ENCODE peak calls at places on chromosomes 3 and 15, in five cellular contexts. F is IMR-90, A is endothelial cell of umbilical vein, S is breast epithelium, Q is endodermal cell. D is an unnamed sample.

GRCh38 chr3:70071138-70071537 is 71.6 kb downstream of the SAMMSON start:
- DNase-seq in F (no peak), A (no peak), S (no peak), Q (no peak), D (no peak)

GRCh38 chr15:83284563-83285283 is at the start of gene BNC1:
- DNase-seq in F (no peak), A (peak; percentile 25), S (no peak), Q (peak; percentile 75), D (no peak)

GRCh38 chr3:141789281-141789680 is 26.1 kb downstream of the GRK7 start:
- DNase-seq in F (no peak), A (no peak), S (no peak), Q (peak; percentile 58), D (no peak)

GRCh38 chr3:123301331-123302184 is 99.8 kb downstream of the SEC22A start:
- DNase-seq in F (no peak), A (no peak), S (no peak), Q (no peak), D (no peak)

GRCh38 chr3:188776447-188776846 is 395.3 kb upstream of the TPRG1 start:
- DNase-seq in F (peak; percentile 21), A (peak; percentile 74), S (no peak), Q (no peak), D (no peak)

GRCh38 chr3:52228751-52229291 is 3.4 kb upstream of the TLR9 start:
- DNase-seq in F (no peak), A (no peak), S (no peak), Q (no peak), D (no peak)

GRCh38 chr3:48047841-48048456 is 31.7 kb upstream of the MAP4 start:
- DNase-seq in F (peak; percentile 72), A (no peak), S (no peak), Q (no peak), D (no peak)

GRCh38 chr3:10926441-10926830 is 66.1 kb upstream of the SLC6A1 start:
- DNase-seq in F (no peak), A (no peak), S (no peak), Q (no peak), D (no peak)

GRCh38 chr3:113287111-113287817 is 75.9 kb downstream of the BOC start:
- DNase-seq in F (peak; percentile 92), A (peak; percentile 46), S (no peak), Q (no peak), D (no peak)

GRCh38 chr3:107637416-107638182 is 114.8 kb downstream of the BBX start:
- DNase-seq in F (no peak), A (no peak), S (no peak), Q (no peak), D (no peak)

GRCh38 chr3:42032693-42033349 is 58.3 kb upstream of the TRAK1 start:
- DNase-seq in F (peak; percentile 98), A (peak; percentile 66), S (peak; percentile 78), Q (no peak), D (peak; percentile 90)

GRCh38 chr3:48215466-48215865 is 7.8 kb upstream of the CAMP start:
- DNase-seq in F (peak; percentile 20), A (no peak), S (no peak), Q (no peak), D (peak; percentile 49)

GRCh38 chr3:179196098-179196497 is 47.9 kb downstream of the PIK3CA start:
- DNase-seq in F (peak; percentile 89), A (peak; percentile 78), S (no peak), Q (no peak), D (no peak)

GRCh38 chr15:50828610-50829206 is 63.2 kb upstream of the SPPL2A start:
- DNase-seq in F (peak; percentile 86), A (no peak), S (no peak), Q (peak; percentile 53), D (no peak)

GRCh38 chr15:75224281-75224680 is 22.6 kb downstream of the C15orf39 start:
- DNase-seq in F (no peak), A (no peak), S (no peak), Q (no peak), D (no peak)

GRCh38 chr3:132255041-132255745 is 62.0 kb upstream of the ACP3 start:
- DNase-seq in F (peak; percentile 90), A (no peak), S (no peak), Q (no peak), D (no peak)

GRCh38 chr3:77906102-77906709 is 866.3 kb downstream of the ROBO2 start:
- DNase-seq in F (no peak), A (peak; percentile 49), S (no peak), Q (no peak), D (no peak)

GRCh38 chr15:78035319-78035718 is 42.2 kb downstream of the TBC1D2B start:
- DNase-seq in F (no peak), A (peak; percentile 92), S (no peak), Q (no peak), D (peak; percentile 48)

GRCh38 chr3:23004971-23005370 is 198.2 kb upstream of the UBE2E2 start:
- DNase-seq in F (peak; percentile 89), A (no peak), S (no peak), Q (no peak), D (no peak)

GRCh38 chr15:70569718-70570231 is 193.6 kb downstream of the UACA start:
- DNase-seq in F (peak; percentile 69), A (no peak), S (peak; percentile 12), Q (peak; percentile 7), D (no peak)

GRCh38 chr3:13344663-13345062 is 75.5 kb downstream of the NUP210 start:
- DNase-seq in F (no peak), A (no peak), S (no peak), Q (no peak), D (no peak)

GRCh38 chr15:45094358-45094730 is 19.6 kb downstream of the DUOX2 start:
- DNase-seq in F (peak; percentile 16), A (no peak), S (no peak), Q (no peak), D (no peak)

GRCh38 chr15:47820780-47821319 is 103.5 kb downstream of the SEMA6D start:
- DNase-seq in F (peak; percentile 85), A (peak; percentile 50), S (no peak), Q (no peak), D (no peak)

GRCh38 chr15:51121631-51122225 is 27.0 kb upstream of the TNFAIP8L3 start:
- DNase-seq in F (no peak), A (no peak), S (no peak), Q (no peak), D (no peak)

GRCh38 chr15:99630607-99631131 is 64.9 kb downstream of the MEF2A start:
- DNase-seq in F (no peak), A (no peak), S (no peak), Q (no peak), D (no peak)
- H3K4me1 ChIP-seq in F (peaks cover 3% of the 10 kb centered on the region), A (peaks cover 18% of the 10 kb centered on the region), S (no peaks in the 10 kb centered on the region), Q (no peaks in the 10 kb centered on the region), D (peaks cover 22% of the 10 kb centered on the region)

GRCh38 chr3:46982581-46982980 is 3.1 kb downstream of the NBEAL2 start:
- DNase-seq in F (no peak), A (no peak), S (no peak), Q (no peak), D (no peak)
- H3K27ac ChIP-seq in F (no peak overlapping the region), A (no peak overlapping the region), S (peak overlapping the region; percentile 84), Q (no peak overlapping the region), D (peak overlapping the region; percentile 21)

DNA sequence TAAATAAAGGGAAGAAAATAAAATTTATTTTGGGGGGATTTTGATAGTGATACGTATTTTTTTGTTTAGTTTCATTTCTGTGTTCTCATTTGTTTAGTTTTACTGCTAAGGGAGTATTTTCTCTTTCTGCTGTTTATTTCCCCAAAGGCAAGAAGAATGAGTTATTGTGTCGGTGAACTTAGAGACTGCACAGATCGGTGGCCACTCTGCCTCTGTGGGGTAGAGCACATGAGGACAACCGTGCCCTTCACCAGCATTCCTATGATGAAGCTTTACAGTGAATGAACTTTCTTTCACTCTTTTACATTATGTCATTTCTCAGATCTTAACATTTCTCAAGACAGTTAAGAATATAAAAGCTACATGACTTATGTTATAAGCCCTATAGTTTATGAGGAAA is 214.4 kb downstream of the OCA2 start:
- DNase-seq in F (no peak), A (no peak), S (no peak), Q (no peak), D (no peak)
- TF ChIP-seq CTCF in F (no peak), A (no peak), S (no peak), Q (no peak), D (no peak)

GRCh38 chr3:194134231-194134756 is 1.7 kb upstream of the HES1 start:
- DNase-seq in F (no peak), A (no peak), S (no peak), Q (no peak), D (peak; percentile 67)

GRCh38 chr3:194135516-194135805 is 487 bp upstream of the HES1 start:
- DNase-seq in F (no peak), A (no peak), S (no peak), Q (peak; percentile 59), D (no peak)

GRCh38 chr3:194134757-194135515 is 1.0 kb upstream of the HES1 start:
- DNase-seq in F (peak; percentile 95), A (peak; percentile 99), S (peak; percentile 93), Q (peak; percentile 99), D (peak; percentile 90)

GRCh38 chr3:194132465-194133358 is 3.2 kb upstream of the HES1 start:
- DNase-seq in F (no peak), A (no peak), S (peak; percentile 58), Q (no peak), D (no peak)

DNA sequence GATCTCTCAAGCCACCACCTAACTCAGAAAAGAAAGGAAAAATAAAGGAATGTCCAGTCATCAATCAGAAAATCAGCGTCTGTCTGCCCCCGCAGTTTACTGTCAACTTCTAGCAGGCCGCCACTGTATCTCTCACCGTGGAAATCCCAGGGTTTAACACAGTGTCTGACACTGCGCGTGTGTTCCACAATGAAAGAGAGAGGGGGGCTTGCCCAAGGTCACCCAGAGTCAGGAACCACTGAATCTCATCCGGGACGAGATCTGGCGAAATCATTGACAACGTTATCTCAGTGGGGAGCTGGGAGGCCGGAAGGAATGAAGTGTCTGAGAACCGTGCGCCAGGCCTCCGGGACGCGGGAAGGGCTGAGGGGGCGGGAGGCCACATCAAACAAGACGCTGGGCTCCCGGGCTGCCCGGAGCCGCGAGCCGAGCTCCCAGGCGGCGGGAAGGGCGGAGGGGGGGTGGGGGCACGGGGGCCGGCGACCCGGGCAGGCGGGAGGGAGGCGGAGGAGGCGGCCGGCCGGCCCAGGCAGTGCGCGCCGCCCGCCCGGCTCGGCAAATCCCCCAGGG is 2.2 kb upstream of the HES1 start:
- DNase-seq in F (peak; percentile 55), A (peak; percentile 76), S (no peak), Q (peak; percentile 90), D (peak; percentile 67)
- H3K4me1 ChIP-seq in F (peaks cover 8% of the 10 kb centered on the region), A (peaks cover 13% of the 10 kb centered on the region), S (peaks cover 15% of the 10 kb centered on the region), Q (peaks cover 9% of the 10 kb centered on the region), D (peaks cover 7% of the 10 kb centered on the region)

DNA sequence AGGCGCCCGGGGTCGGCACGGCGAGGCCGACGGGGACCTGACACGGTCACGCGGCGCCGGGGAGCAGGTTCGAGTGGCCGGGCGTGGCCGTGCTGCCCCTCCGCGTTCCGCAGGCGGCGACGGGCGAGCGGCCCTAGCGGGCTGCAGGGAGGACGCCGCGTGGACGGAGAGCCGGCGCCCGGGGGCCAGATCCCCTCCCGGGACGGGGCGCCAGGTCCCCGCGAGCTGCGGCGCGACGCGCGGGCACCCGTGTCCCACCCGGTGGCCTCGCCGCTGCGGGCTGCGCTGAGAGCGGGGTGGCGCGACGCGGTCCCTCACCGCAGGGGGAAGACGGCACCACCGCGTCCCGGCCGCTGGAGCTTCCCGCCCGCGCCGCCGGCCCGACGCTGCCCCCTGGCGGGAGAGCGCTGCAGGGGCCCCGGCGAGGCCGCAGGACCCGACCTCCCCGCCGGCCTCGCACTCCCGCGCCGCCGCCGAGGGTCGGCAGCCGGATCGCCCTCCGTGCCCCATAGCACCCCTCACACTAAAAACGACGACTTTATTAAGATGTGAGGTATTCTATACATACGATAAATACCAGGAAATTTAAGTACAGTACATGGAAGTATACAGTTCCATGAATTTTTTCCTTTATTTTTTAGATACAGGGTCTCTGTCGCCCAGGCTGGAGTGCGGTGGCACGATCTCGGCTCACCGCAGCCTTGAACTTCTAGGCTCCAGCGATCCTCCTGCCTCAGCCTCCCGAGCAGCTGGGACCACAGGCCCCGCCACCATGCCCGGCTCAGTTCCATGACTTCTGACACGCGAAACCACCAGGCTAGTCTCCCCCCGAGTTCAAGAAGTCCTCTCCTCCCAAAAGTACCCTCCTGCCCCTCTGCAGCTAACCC is 1.3 kb upstream of the PIGZ start:
- DNase-seq in F (peak; percentile 35), A (peak; percentile 57), S (no peak), Q (peak; percentile 87), D (peak; percentile 48)
- H3K27ac ChIP-seq in F (no peak overlapping the region), A (no peak overlapping the region), S (peak overlapping the region; percentile 72), Q (no peak overlapping the region), D (peak overlapping the region; percentile 85)

D was measured in lung.